ENCODE peak calls at places on chromosome 7, in four cellular contexts. Z, M, G and I are unnamed samples.

GRCh38 chr7:85025312-85025756 is 161.5 kb downstream of the SEMA3D start:
- DNase-seq in Z (no peak), M (no peak), G (no peak), I (no peak)

GRCh38 chr7:95335093-95335492 is 10.8 kb upstream of the PON1 start:
- DNase-seq in Z (no peak), M (no peak), G (no peak), I (peak; percentile 68)

GRCh38 chr7:41559426-41559825 is 143.5 kb downstream of the INHBA start:
- DNase-seq in Z (no peak), M (no peak), G (no peak), I (no peak)

GRCh38 chr7:2821842-2822507 is 22.1 kb downstream of the GNA12 start:
- DNase-seq in Z (no peak), M (no peak), G (no peak), I (peak; percentile 78)

GRCh38 chr7:146575903-146576302 is 459.3 kb downstream of the CNTNAP2 start:
- DNase-seq in Z (no peak), M (no peak), G (no peak), I (no peak)

GRCh38 chr7:34061175-34061574 is 155.8 kb downstream of the BMPER start:
- DNase-seq in Z (no peak), M (no peak), G (no peak), I (peak; percentile 94)

GRCh38 chr7:7564323-7564780 is 2.3 kb upstream of the MIOS start:
- DNase-seq in Z (no peak), M (no peak), G (no peak), I (peak; percentile 87)

GRCh38 chr7:45347804-45348203 is 190.2 kb downstream of the RAMP3 start:
- DNase-seq in Z (no peak), M (no peak), G (no peak), I (peak; percentile 48)

GRCh38 chr7:121262221-121262620 is 66.6 kb upstream of the WNT16 start:
- DNase-seq in Z (no peak), M (no peak), G (no peak), I (peak; percentile 29)

GRCh38 chr7:255038-255435 is 34.9 kb upstream of the FOXL3 start:
- DNase-seq in Z (no peak), M (no peak), G (no peak), I (no peak)

GRCh38 chr7:155543011-155543881 is 3.1 kb downstream of the CNPY1 start:
- DNase-seq in Z (no peak), M (peak; percentile 22), G (peak; percentile 41), I (no peak)

GRCh38 chr7:155257482-155258232 is 40.0 kb upstream of the INSIG1 start:
- DNase-seq in Z (peak; percentile 73), M (no peak), G (no peak), I (peak; percentile 70)

GRCh38 chr7:149790754-149791360 is 17.5 kb upstream of the ZNF467 start:
- DNase-seq in Z (no peak), M (no peak), G (no peak), I (no peak)
- H3K27me3 ChIP-seq in Z (no peaks in the 10 kb centered on the region), M (peaks cover 21% of the 10 kb centered on the region), G (peaks cover 28% of the 10 kb centered on the region), I (peaks cover 55% of the 10 kb centered on the region)

GRCh38 chr7:132666076-132666775 is 90.0 kb upstream of the PLXNA4 start:
- DNase-seq in Z (no peak), M (no peak), G (no peak), I (no peak)
- H3K4me3 ChIP-seq in Z (no peak overlapping the region), M (no peak overlapping the region), G (no peak overlapping the region), I (peak overlapping the region; percentile 3)

DNA sequence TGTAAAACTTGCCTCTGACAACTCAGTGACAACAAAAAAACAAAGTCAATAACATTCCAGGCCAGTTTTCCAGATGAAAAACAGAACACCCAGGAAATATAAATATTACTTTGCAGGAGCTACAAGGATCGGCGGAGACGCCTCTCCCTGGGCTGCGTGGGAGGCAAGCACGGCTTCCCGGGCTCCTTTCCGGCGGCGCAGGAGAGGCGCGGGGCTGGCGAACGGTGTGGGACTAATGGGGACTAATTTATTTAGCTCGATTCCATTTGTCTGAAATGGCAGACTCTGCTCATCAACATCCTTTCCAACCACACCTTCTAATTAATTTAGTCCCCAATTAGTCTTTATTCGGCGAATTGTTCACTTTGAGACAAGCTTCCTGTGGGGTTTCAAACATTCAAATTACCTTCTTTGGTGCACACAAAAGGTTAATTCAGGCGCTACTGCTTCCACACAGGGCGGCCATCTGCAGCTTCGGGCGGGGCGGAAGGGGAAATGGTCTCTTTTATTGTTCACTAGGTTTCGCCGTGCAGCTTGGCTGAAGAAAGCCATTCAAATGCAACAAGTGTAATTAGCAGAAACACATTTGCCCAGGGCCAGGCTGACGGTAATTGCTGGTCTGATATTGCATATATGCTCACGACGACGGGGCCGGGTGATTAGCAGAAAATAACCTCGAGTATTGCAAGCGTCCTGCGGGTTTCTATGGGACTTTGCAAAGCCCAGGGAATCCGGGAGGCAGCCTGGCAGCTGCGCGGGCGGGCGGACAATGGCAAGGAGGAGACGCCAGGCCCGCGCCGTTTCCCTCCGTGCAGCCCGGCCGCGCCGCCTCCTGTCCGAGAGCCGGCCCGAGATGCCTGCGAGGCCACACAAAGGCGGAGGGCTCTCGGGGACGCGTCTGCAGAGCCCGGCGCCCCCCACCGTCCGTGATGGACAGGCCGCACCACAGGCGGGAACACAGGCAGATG is 270.1 kb downstream of the PTPRN2 start:
- DNase-seq in Z (no peak), M (no peak), G (peak; percentile 24), I (no peak)
- H3K27me3 ChIP-seq in Z (no peaks in the 10 kb centered on the region), M (no peaks in the 10 kb centered on the region), G (no peaks in the 10 kb centered on the region), I (no peaks in the 10 kb centered on the region)

GRCh38 chr7:89837515-89837914 is 316.8 kb upstream of the STEAP1 start:
- DNase-seq in Z (no peak), M (no peak), G (no peak), I (no peak)

DNA sequence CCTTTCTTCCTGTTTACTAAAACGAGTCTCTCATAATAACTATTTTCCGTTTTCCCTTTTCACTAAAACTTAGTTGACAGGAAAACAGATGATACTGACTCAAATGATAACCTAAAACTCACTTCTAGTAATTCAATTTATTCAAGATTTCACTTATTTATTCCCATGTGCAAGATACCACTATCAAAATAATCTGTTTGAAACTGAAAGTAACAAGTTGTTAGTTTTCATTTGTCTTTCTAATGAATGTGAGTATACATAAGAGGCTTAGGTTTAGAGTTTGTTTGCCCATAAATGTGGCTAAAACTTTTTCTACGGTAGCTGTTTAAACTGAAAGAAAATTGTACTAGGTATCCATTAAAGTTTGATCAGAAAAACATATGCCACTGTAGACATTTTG is 314.9 kb upstream of the STEAP1 start:
- DNase-seq in Z (no peak), M (no peak), G (no peak), I (no peak)
- H3K4me3 ChIP-seq in Z (no peak overlapping the region), M (no peak overlapping the region), G (no peak overlapping the region), I (no peak overlapping the region)

DNA sequence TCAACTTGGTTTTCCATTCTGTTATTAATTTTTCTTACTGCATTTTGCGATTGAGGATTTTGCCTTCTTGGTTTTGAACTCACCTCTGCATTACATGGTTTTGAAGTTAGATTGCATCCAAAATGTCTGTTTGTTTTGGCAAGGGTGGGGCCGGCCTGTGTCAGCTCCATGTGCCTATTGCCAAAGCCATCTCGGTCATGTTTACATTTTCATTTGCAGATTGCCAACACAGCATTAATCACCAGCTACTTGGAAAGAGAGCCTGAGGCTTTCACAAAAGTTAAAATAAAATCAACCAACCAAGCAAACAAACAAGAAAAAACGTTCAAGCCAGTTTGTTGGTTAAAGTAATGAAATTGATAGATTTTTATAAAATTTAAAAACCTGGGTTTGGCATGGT is 695.8 kb downstream of the TYW1 start:
- DNase-seq in Z (no peak), M (no peak), G (no peak), I (peak; percentile 26)
- H3K27me3 ChIP-seq in Z (no peaks in the 10 kb centered on the region), M (no peaks in the 10 kb centered on the region), G (no peaks in the 10 kb centered on the region), I (peaks cover 4% of the 10 kb centered on the region)

GRCh38 chr7:139731802-139732470 is 45.9 kb downstream of the HIPK2 start:
- DNase-seq in Z (peak; percentile 86), M (peak; percentile 92), G (no peak), I (peak; percentile 95)
- H3K4me3 ChIP-seq in Z (no peak overlapping the region), M (no peak overlapping the region), G (no peak overlapping the region), I (peak overlapping the region; percentile 63)